ENCODE peak calls at places on chromosome 4, in nine cellular contexts. One of them, this sample, is unnamed.

GRCh38 chr4:9944431-9945425 is 76.6 kb downstream of the SLC2A9 start:
- DNase-seq in MM.1S: no peak
- DNase-seq in endothelial cell of umbilical vein: no peak
- DNase-seq in uterus: no peak
- DNase-seq in fibroblast of lung: no peak
- DNase-seq in CD8-positive, alpha-beta T cell: no peak
- DNase-seq in ovary: no peak
- DNase-seq in hepatocyte: no peak
- DNase-seq in transverse colon: no peak
- DNase-seq in this sample: no peak

GRCh38 chr4:46254788-46255187 is 130.9 kb upstream of the GABRG1 start:
- DNase-seq in MM.1S: peak; percentile 43
- DNase-seq in endothelial cell of umbilical vein: no peak
- DNase-seq in uterus: no peak
- DNase-seq in fibroblast of lung: peak; percentile 17
- DNase-seq in CD8-positive, alpha-beta T cell: no peak
- DNase-seq in ovary: no peak
- DNase-seq in hepatocyte: no peak
- DNase-seq in transverse colon: no peak
- DNase-seq in this sample: no peak

GRCh38 chr4:24582235-24582863 is 2.0 kb downstream of the DHX15 start:
- DNase-seq in MM.1S: no peak
- DNase-seq in endothelial cell of umbilical vein: peak; percentile 22
- DNase-seq in uterus: no peak
- DNase-seq in fibroblast of lung: no peak
- DNase-seq in CD8-positive, alpha-beta T cell: no peak
- DNase-seq in ovary: no peak
- DNase-seq in hepatocyte: peak; percentile 11
- DNase-seq in transverse colon: no peak
- DNase-seq in this sample: no peak

GRCh38 chr4:40311811-40312346 is 23.3 kb upstream of the CHRNA9 start:
- DNase-seq in MM.1S: peak; percentile 4
- DNase-seq in endothelial cell of umbilical vein: peak; percentile 92
- DNase-seq in uterus: no peak
- DNase-seq in fibroblast of lung: no peak
- DNase-seq in CD8-positive, alpha-beta T cell: no peak
- DNase-seq in ovary: no peak
- DNase-seq in hepatocyte: peak; percentile 71
- DNase-seq in transverse colon: no peak
- DNase-seq in this sample: no peak

GRCh38 chr4:89337678-89338077 is 30.1 kb upstream of the GPRIN3 start:
- DNase-seq in MM.1S: no peak
- DNase-seq in endothelial cell of umbilical vein: no peak
- DNase-seq in uterus: no peak
- DNase-seq in fibroblast of lung: no peak
- DNase-seq in CD8-positive, alpha-beta T cell: no peak
- DNase-seq in ovary: no peak
- DNase-seq in hepatocyte: no peak
- DNase-seq in transverse colon: no peak
- DNase-seq in this sample: no peak

GRCh38 chr4:16779028-16779675 is 119.3 kb downstream of the LDB2 start:
- DNase-seq in MM.1S: no peak
- DNase-seq in endothelial cell of umbilical vein: no peak
- DNase-seq in uterus: no peak
- DNase-seq in fibroblast of lung: peak; percentile 57
- DNase-seq in CD8-positive, alpha-beta T cell: no peak
- DNase-seq in ovary: no peak
- DNase-seq in hepatocyte: no peak
- DNase-seq in transverse colon: no peak
- DNase-seq in this sample: no peak

GRCh38 chr4:144647095-144647959 is 1.4 kb downstream of the HHIP start:
- DNase-seq in MM.1S: no peak
- DNase-seq in endothelial cell of umbilical vein: peak; percentile 57
- DNase-seq in uterus: no peak
- DNase-seq in fibroblast of lung: peak; percentile 58
- DNase-seq in CD8-positive, alpha-beta T cell: no peak
- DNase-seq in ovary: no peak
- DNase-seq in hepatocyte: peak; percentile 25
- DNase-seq in transverse colon: no peak
- DNase-seq in this sample: no peak

GRCh38 chr4:80231180-80231579 is 33.9 kb downstream of the PRDM8 start:
- DNase-seq in MM.1S: no peak
- DNase-seq in endothelial cell of umbilical vein: no peak
- DNase-seq in uterus: no peak
- DNase-seq in fibroblast of lung: no peak
- DNase-seq in CD8-positive, alpha-beta T cell: no peak
- DNase-seq in ovary: no peak
- DNase-seq in hepatocyte: no peak
- DNase-seq in transverse colon: no peak
- DNase-seq in this sample: no peak

GRCh38 chr4:140100771-140101170 is 53.2 kb downstream of the MAML3 start:
- DNase-seq in MM.1S: no peak
- DNase-seq in endothelial cell of umbilical vein: no peak
- DNase-seq in uterus: no peak
- DNase-seq in fibroblast of lung: no peak
- DNase-seq in CD8-positive, alpha-beta T cell: no peak
- DNase-seq in ovary: no peak
- DNase-seq in hepatocyte: no peak
- DNase-seq in transverse colon: no peak
- DNase-seq in this sample: no peak

GRCh38 chr4:186719925-186720694 is 3.5 kb downstream of the FAT1 start:
- DNase-seq in MM.1S: peak; percentile 45
- DNase-seq in endothelial cell of umbilical vein: no peak
- DNase-seq in uterus: no peak
- DNase-seq in fibroblast of lung: peak; percentile 69
- DNase-seq in CD8-positive, alpha-beta T cell: no peak
- DNase-seq in ovary: no peak
- DNase-seq in hepatocyte: peak; percentile 48
- DNase-seq in transverse colon: no peak
- DNase-seq in this sample: no peak

GRCh38 chr4:185101354-185101890 is 41.6 kb upstream of the SLC25A4 start:
- DNase-seq in MM.1S: no peak
- DNase-seq in endothelial cell of umbilical vein: no peak
- DNase-seq in uterus: no peak
- DNase-seq in fibroblast of lung: no peak
- DNase-seq in CD8-positive, alpha-beta T cell: no peak
- DNase-seq in ovary: no peak
- DNase-seq in hepatocyte: no peak
- DNase-seq in transverse colon: no peak
- DNase-seq in this sample: no peak

GRCh38 chr4:119238068-119238722 is 25.7 kb downstream of the USP53 start:
- DNase-seq in MM.1S: peak; percentile 9
- DNase-seq in endothelial cell of umbilical vein: peak; percentile 69
- DNase-seq in uterus: no peak
- DNase-seq in fibroblast of lung: no peak
- DNase-seq in CD8-positive, alpha-beta T cell: no peak
- DNase-seq in ovary: no peak
- DNase-seq in hepatocyte: no peak
- DNase-seq in transverse colon: no peak
- DNase-seq in this sample: no peak

GRCh38 chr4:99159699-99160098 is 15.6 kb upstream of the ADH4 start:
- DNase-seq in MM.1S: no peak
- DNase-seq in endothelial cell of umbilical vein: no peak
- DNase-seq in uterus: no peak
- DNase-seq in fibroblast of lung: peak; percentile 25
- DNase-seq in CD8-positive, alpha-beta T cell: no peak
- DNase-seq in ovary: no peak
- DNase-seq in hepatocyte: no peak
- DNase-seq in transverse colon: no peak
- DNase-seq in this sample: no peak

GRCh38 chr4:42083816-42084215 is 68.6 kb downstream of the BEND4 start:
- DNase-seq in MM.1S: no peak
- DNase-seq in endothelial cell of umbilical vein: no peak
- DNase-seq in uterus: no peak
- DNase-seq in fibroblast of lung: no peak
- DNase-seq in CD8-positive, alpha-beta T cell: no peak
- DNase-seq in ovary: no peak
- DNase-seq in hepatocyte: no peak
- DNase-seq in transverse colon: no peak
- DNase-seq in this sample: no peak

GRCh38 chr4:176906693-176907092 is 114.0 kb upstream of the VEGFC start:
- DNase-seq in MM.1S: no peak
- DNase-seq in endothelial cell of umbilical vein: no peak
- DNase-seq in uterus: no peak
- DNase-seq in fibroblast of lung: no peak
- DNase-seq in CD8-positive, alpha-beta T cell: no peak
- DNase-seq in ovary: no peak
- DNase-seq in hepatocyte: no peak
- DNase-seq in transverse colon: no peak
- DNase-seq in this sample: no peak

GRCh38 chr4:152098365-152099060 is 337.7 kb upstream of the GATB start:
- DNase-seq in MM.1S: no peak
- DNase-seq in endothelial cell of umbilical vein: no peak
- DNase-seq in uterus: no peak
- DNase-seq in fibroblast of lung: no peak
- DNase-seq in CD8-positive, alpha-beta T cell: no peak
- DNase-seq in ovary: no peak
- DNase-seq in hepatocyte: no peak
- DNase-seq in transverse colon: no peak
- DNase-seq in this sample: no peak

GRCh38 chr4:150149381-150149780 is 71.1 kb downstream of the DCLK2 start:
- DNase-seq in MM.1S: no peak
- DNase-seq in endothelial cell of umbilical vein: no peak
- DNase-seq in uterus: no peak
- DNase-seq in fibroblast of lung: peak; percentile 34
- DNase-seq in CD8-positive, alpha-beta T cell: no peak
- DNase-seq in ovary: peak; percentile 24
- DNase-seq in hepatocyte: no peak
- DNase-seq in transverse colon: no peak
- DNase-seq in this sample: no peak

GRCh38 chr4:153342751-153343552 is 1.5 kb upstream of the MND1 start:
- DNase-seq in MM.1S: no peak
- DNase-seq in endothelial cell of umbilical vein: no peak
- DNase-seq in uterus: no peak
- DNase-seq in fibroblast of lung: no peak
- DNase-seq in CD8-positive, alpha-beta T cell: no peak
- DNase-seq in ovary: no peak
- DNase-seq in hepatocyte: no peak
- DNase-seq in transverse colon: no peak
- DNase-seq in this sample: no peak
- H3K4me3 ChIP-seq in MM.1S: no peak overlapping the region
- H3K4me3 ChIP-seq in endothelial cell of umbilical vein: no peak overlapping the region
- H3K4me3 ChIP-seq in uterus: no peak overlapping the region
- H3K4me3 ChIP-seq in fibroblast of lung: no peak overlapping the region
- H3K4me3 ChIP-seq in CD8-positive, alpha-beta T cell: no peak overlapping the region
- H3K4me3 ChIP-seq in ovary: no peak overlapping the region
- H3K4me3 ChIP-seq in hepatocyte: no peak overlapping the region
- H3K4me3 ChIP-seq in transverse colon: no peak overlapping the region
- H3K4me3 ChIP-seq in this sample: no peak overlapping the region

DNA sequence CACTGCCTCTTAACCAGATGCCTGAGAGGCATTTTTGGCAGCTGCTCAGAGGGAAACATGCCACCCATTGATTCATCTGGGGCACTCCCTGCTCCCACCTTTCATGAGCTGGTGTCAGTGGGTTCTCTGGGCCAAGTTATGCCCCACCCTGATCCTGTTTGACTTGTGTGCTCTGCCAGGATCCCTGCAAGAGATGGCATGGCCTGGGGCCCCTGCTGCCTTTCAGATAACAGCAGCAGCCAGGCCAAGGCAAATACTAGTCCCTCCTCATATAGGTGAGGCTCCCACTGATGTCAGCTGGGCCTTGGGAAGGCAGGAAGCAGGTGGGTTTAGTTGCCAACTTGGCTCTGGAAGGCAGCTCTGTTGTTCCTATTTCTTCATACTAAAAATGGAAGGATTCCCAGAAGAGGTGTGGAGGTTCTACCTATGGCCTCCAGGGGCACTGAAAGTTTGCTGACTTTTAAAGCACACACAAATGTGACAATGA is 192.9 kb upstream of the RBPJ start:
- DNase-seq in MM.1S: no peak
- DNase-seq in endothelial cell of umbilical vein: no peak
- DNase-seq in uterus: no peak
- DNase-seq in fibroblast of lung: no peak
- DNase-seq in CD8-positive, alpha-beta T cell: no peak
- DNase-seq in ovary: no peak
- DNase-seq in hepatocyte: no peak
- DNase-seq in transverse colon: no peak
- DNase-seq in this sample: no peak
- TF ChIP-seq CTCF in MM.1S: no peak
- TF ChIP-seq CTCF in endothelial cell of umbilical vein: no peak
- TF ChIP-seq CTCF in uterus: no peak
- TF ChIP-seq CTCF in fibroblast of lung: no peak
- TF ChIP-seq CTCF in CD8-positive, alpha-beta T cell: no peak
- TF ChIP-seq CTCF in ovary: no peak
- TF ChIP-seq CTCF in hepatocyte: no peak
- TF ChIP-seq CTCF in transverse colon: no peak
- TF ChIP-seq CTCF in this sample: no peak

DNA sequence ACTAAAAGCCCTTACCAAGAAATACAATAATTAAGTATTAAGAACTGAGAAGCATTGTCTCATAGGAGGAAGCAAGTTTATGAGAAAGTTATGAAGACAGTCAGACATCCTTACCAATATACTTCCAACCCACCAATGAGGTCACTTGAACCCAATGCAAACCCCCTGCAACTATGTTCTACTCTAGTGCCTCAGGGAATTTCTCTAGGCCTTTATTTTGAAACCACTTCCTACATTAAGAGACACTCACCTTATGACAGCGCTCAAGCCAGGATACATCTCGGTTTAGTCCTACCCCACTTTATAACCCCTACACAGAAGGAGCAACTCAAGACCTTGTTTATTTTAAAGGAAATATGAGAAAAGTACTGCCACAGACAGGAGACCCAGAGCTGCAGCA is 61.3 kb downstream of the STPG2 start:
- DNase-seq in MM.1S: no peak
- DNase-seq in endothelial cell of umbilical vein: no peak
- DNase-seq in uterus: no peak
- DNase-seq in fibroblast of lung: no peak
- DNase-seq in CD8-positive, alpha-beta T cell: no peak
- DNase-seq in ovary: no peak
- DNase-seq in hepatocyte: no peak
- DNase-seq in transverse colon: no peak
- DNase-seq in this sample: no peak
- H3K27me3 ChIP-seq in MM.1S: no peaks in the 10 kb centered on the region
- H3K27me3 ChIP-seq in endothelial cell of umbilical vein: no peaks in the 10 kb centered on the region
- H3K27me3 ChIP-seq in uterus: no peaks in the 10 kb centered on the region
- H3K27me3 ChIP-seq in fibroblast of lung: no peaks in the 10 kb centered on the region
- H3K27me3 ChIP-seq in CD8-positive, alpha-beta T cell: no peaks in the 10 kb centered on the region
- H3K27me3 ChIP-seq in ovary: no peaks in the 10 kb centered on the region
- H3K27me3 ChIP-seq in hepatocyte: no peaks in the 10 kb centered on the region
- H3K27me3 ChIP-seq in transverse colon: no peaks in the 10 kb centered on the region
- H3K27me3 ChIP-seq in this sample: no peaks in the 10 kb centered on the region

DNA sequence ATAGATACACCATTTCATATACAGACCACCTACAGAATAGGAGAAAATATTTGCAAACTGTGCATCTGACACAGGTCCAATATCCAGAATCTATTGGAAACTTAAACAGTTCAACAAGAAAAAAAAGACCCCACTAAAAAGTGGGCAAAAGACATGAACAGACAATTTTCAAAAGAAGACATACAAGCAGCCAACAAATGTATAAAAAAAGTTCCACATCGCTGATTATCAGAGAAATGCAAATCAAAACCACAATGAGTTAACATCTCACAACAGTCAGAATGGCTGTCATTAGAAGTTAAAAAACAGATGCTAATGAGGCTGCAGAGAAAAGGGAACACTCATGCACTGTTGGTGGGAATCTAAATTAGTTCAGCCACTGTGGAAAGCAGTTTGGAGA is 36.8 kb downstream of the KIAA0232 start:
- DNase-seq in MM.1S: no peak
- DNase-seq in endothelial cell of umbilical vein: no peak
- DNase-seq in uterus: no peak
- DNase-seq in fibroblast of lung: no peak
- DNase-seq in CD8-positive, alpha-beta T cell: no peak
- DNase-seq in ovary: no peak
- DNase-seq in hepatocyte: no peak
- DNase-seq in transverse colon: no peak
- DNase-seq in this sample: no peak
- H3K4me3 ChIP-seq in MM.1S: no peak overlapping the region
- H3K4me3 ChIP-seq in endothelial cell of umbilical vein: no peak overlapping the region
- H3K4me3 ChIP-seq in uterus: no peak overlapping the region
- H3K4me3 ChIP-seq in fibroblast of lung: no peak overlapping the region
- H3K4me3 ChIP-seq in CD8-positive, alpha-beta T cell: no peak overlapping the region
- H3K4me3 ChIP-seq in ovary: no peak overlapping the region
- H3K4me3 ChIP-seq in hepatocyte: no peak overlapping the region
- H3K4me3 ChIP-seq in transverse colon: no peak overlapping the region
- H3K4me3 ChIP-seq in this sample: no peak overlapping the region